ENCODE peak calls at places on chromosome 7, in nine cellular contexts. One of them, this sample, is unnamed.

GRCh38 chr7:24829787-24830186 is 72.5 kb upstream of the GSDME start:
- DNase-seq in epithelial cell of esophagus: peak; percentile 96
- DNase-seq in cardiac fibroblast: peak; percentile 24
- DNase-seq in foreskin fibroblast: peak; percentile 45
- DNase-seq in brain microvascular endothelial cell: peak; percentile 60
- DNase-seq in A549: no peak
- DNase-seq in astrocyte of the cerebellum: no peak
- DNase-seq in activated CD8-positive, alpha-beta T cell treated with anti-CD3 and anti-CD28 coated beads for 36 hours: peak; percentile 22
- DNase-seq in thoracic aorta: no peak
- DNase-seq in this sample: no peak

GRCh38 chr7:1717903-1718676 is 48.0 kb downstream of the ELFN1 start:
- DNase-seq in astrocyte of the cerebellum: no peak
- DNase-seq in thoracic aorta: no peak
- DNase-seq in A549: no peak
- DNase-seq in foreskin fibroblast: no peak
- DNase-seq in activated CD8-positive, alpha-beta T cell treated with anti-CD3 and anti-CD28 coated beads for 36 hours: no peak
- DNase-seq in brain microvascular endothelial cell: no peak
- DNase-seq in cardiac fibroblast: no peak
- DNase-seq in epithelial cell of esophagus: no peak
- DNase-seq in this sample: no peak

GRCh38 chr7:70793060-70793459 is 338.9 kb upstream of the GALNT17 start:
- DNase-seq in foreskin fibroblast: no peak
- DNase-seq in astrocyte of the cerebellum: no peak
- DNase-seq in brain microvascular endothelial cell: no peak
- DNase-seq in activated CD8-positive, alpha-beta T cell treated with anti-CD3 and anti-CD28 coated beads for 36 hours: no peak
- DNase-seq in cardiac fibroblast: no peak
- DNase-seq in epithelial cell of esophagus: no peak
- DNase-seq in thoracic aorta: no peak
- DNase-seq in A549: no peak
- DNase-seq in this sample: no peak

GRCh38 chr7:106840342-106840741 is 24.7 kb upstream of the PIK3CG start:
- DNase-seq in foreskin fibroblast: peak; percentile 80
- DNase-seq in epithelial cell of esophagus: no peak
- DNase-seq in astrocyte of the cerebellum: peak; percentile 70
- DNase-seq in activated CD8-positive, alpha-beta T cell treated with anti-CD3 and anti-CD28 coated beads for 36 hours: no peak
- DNase-seq in brain microvascular endothelial cell: peak; percentile 80
- DNase-seq in A549: no peak
- DNase-seq in cardiac fibroblast: peak; percentile 83
- DNase-seq in thoracic aorta: no peak
- DNase-seq in this sample: peak; percentile 62

GRCh38 chr7:45217358-45217757 is 59.8 kb downstream of the RAMP3 start:
- DNase-seq in brain microvascular endothelial cell: no peak
- DNase-seq in A549: peak; percentile 57
- DNase-seq in cardiac fibroblast: peak; percentile 15
- DNase-seq in foreskin fibroblast: peak; percentile 22
- DNase-seq in activated CD8-positive, alpha-beta T cell treated with anti-CD3 and anti-CD28 coated beads for 36 hours: no peak
- DNase-seq in thoracic aorta: no peak
- DNase-seq in astrocyte of the cerebellum: no peak
- DNase-seq in epithelial cell of esophagus: peak; percentile 20
- DNase-seq in this sample: no peak

GRCh38 chr7:26091933-26092332 is 60.1 kb upstream of the NFE2L3 start:
- DNase-seq in foreskin fibroblast: no peak
- DNase-seq in thoracic aorta: no peak
- DNase-seq in cardiac fibroblast: peak; percentile 5
- DNase-seq in activated CD8-positive, alpha-beta T cell treated with anti-CD3 and anti-CD28 coated beads for 36 hours: peak; percentile 24
- DNase-seq in A549: peak; percentile 39
- DNase-seq in brain microvascular endothelial cell: no peak
- DNase-seq in astrocyte of the cerebellum: no peak
- DNase-seq in epithelial cell of esophagus: peak; percentile 62
- DNase-seq in this sample: no peak

GRCh38 chr7:389911-390601 is 100.1 kb downstream of the FOXL3 start:
- DNase-seq in brain microvascular endothelial cell: no peak
- DNase-seq in A549: no peak
- DNase-seq in foreskin fibroblast: no peak
- DNase-seq in astrocyte of the cerebellum: no peak
- DNase-seq in epithelial cell of esophagus: no peak
- DNase-seq in activated CD8-positive, alpha-beta T cell treated with anti-CD3 and anti-CD28 coated beads for 36 hours: no peak
- DNase-seq in thoracic aorta: no peak
- DNase-seq in cardiac fibroblast: no peak
- DNase-seq in this sample: no peak

GRCh38 chr7:44374007-44374763 is 48.8 kb upstream of the CAMK2B start:
- DNase-seq in foreskin fibroblast: no peak
- DNase-seq in activated CD8-positive, alpha-beta T cell treated with anti-CD3 and anti-CD28 coated beads for 36 hours: no peak
- DNase-seq in A549: no peak
- DNase-seq in astrocyte of the cerebellum: no peak
- DNase-seq in epithelial cell of esophagus: no peak
- DNase-seq in cardiac fibroblast: no peak
- DNase-seq in thoracic aorta: no peak
- DNase-seq in brain microvascular endothelial cell: no peak
- DNase-seq in this sample: no peak

GRCh38 chr7:146510088-146510680 is 393.6 kb downstream of the CNTNAP2 start:
- DNase-seq in thoracic aorta: no peak
- DNase-seq in astrocyte of the cerebellum: no peak
- DNase-seq in epithelial cell of esophagus: no peak
- DNase-seq in brain microvascular endothelial cell: no peak
- DNase-seq in cardiac fibroblast: no peak
- DNase-seq in A549: no peak
- DNase-seq in activated CD8-positive, alpha-beta T cell treated with anti-CD3 and anti-CD28 coated beads for 36 hours: no peak
- DNase-seq in foreskin fibroblast: no peak
- DNase-seq in this sample: no peak

GRCh38 chr7:39733881-39734571 is 110.7 kb downstream of the RALA start:
- DNase-seq in foreskin fibroblast: peak; percentile 87
- DNase-seq in astrocyte of the cerebellum: peak; percentile 83
- DNase-seq in brain microvascular endothelial cell: peak; percentile 80
- DNase-seq in thoracic aorta: no peak
- DNase-seq in A549: no peak
- DNase-seq in activated CD8-positive, alpha-beta T cell treated with anti-CD3 and anti-CD28 coated beads for 36 hours: peak; percentile 44
- DNase-seq in cardiac fibroblast: peak; percentile 92
- DNase-seq in epithelial cell of esophagus: peak; percentile 90
- DNase-seq in this sample: peak; percentile 79

GRCh38 chr7:116075351-116076145 is 45.0 kb upstream of the TFEC start:
- DNase-seq in A549: no peak
- DNase-seq in foreskin fibroblast: no peak
- DNase-seq in epithelial cell of esophagus: peak; percentile 38
- DNase-seq in cardiac fibroblast: no peak
- DNase-seq in activated CD8-positive, alpha-beta T cell treated with anti-CD3 and anti-CD28 coated beads for 36 hours: no peak
- DNase-seq in thoracic aorta: no peak
- DNase-seq in brain microvascular endothelial cell: peak; percentile 5
- DNase-seq in astrocyte of the cerebellum: peak; percentile 4
- DNase-seq in this sample: no peak

GRCh38 chr7:116541951-116542350 is 17.1 kb downstream of the CAV1 start:
- DNase-seq in activated CD8-positive, alpha-beta T cell treated with anti-CD3 and anti-CD28 coated beads for 36 hours: no peak
- DNase-seq in foreskin fibroblast: no peak
- DNase-seq in brain microvascular endothelial cell: no peak
- DNase-seq in thoracic aorta: no peak
- DNase-seq in cardiac fibroblast: no peak
- DNase-seq in astrocyte of the cerebellum: no peak
- DNase-seq in A549: no peak
- DNase-seq in epithelial cell of esophagus: no peak
- DNase-seq in this sample: no peak

GRCh38 chr7:50782376-50783208 is at the start of gene GRB10:
- DNase-seq in epithelial cell of esophagus: no peak
- DNase-seq in brain microvascular endothelial cell: no peak
- DNase-seq in thoracic aorta: no peak
- DNase-seq in cardiac fibroblast: peak; percentile 26
- DNase-seq in foreskin fibroblast: peak; percentile 65
- DNase-seq in astrocyte of the cerebellum: no peak
- DNase-seq in activated CD8-positive, alpha-beta T cell treated with anti-CD3 and anti-CD28 coated beads for 36 hours: no peak
- DNase-seq in A549: no peak
- DNase-seq in this sample: no peak

GRCh38 chr7:112864380-112864779 is 74.2 kb upstream of the TMEM168 start:
- DNase-seq in thoracic aorta: no peak
- DNase-seq in foreskin fibroblast: no peak
- DNase-seq in cardiac fibroblast: no peak
- DNase-seq in A549: no peak
- DNase-seq in astrocyte of the cerebellum: no peak
- DNase-seq in brain microvascular endothelial cell: no peak
- DNase-seq in activated CD8-positive, alpha-beta T cell treated with anti-CD3 and anti-CD28 coated beads for 36 hours: no peak
- DNase-seq in epithelial cell of esophagus: no peak
- DNase-seq in this sample: no peak

GRCh38 chr7:151028131-151028947 is at the start of gene ABCB8:
- DNase-seq in thoracic aorta: peak; percentile 98
- DNase-seq in foreskin fibroblast: peak; percentile 99
- DNase-seq in brain microvascular endothelial cell: peak; percentile 99
- DNase-seq in activated CD8-positive, alpha-beta T cell treated with anti-CD3 and anti-CD28 coated beads for 36 hours: peak; percentile 99
- DNase-seq in cardiac fibroblast: peak; percentile 100
- DNase-seq in A549: peak; percentile 100
- DNase-seq in epithelial cell of esophagus: peak; percentile 99
- DNase-seq in astrocyte of the cerebellum: peak; percentile 98
- DNase-seq in this sample: peak; percentile 98
- TF ChIP-seq CTCF in thoracic aorta: peak; percentile 53
- TF ChIP-seq CTCF in foreskin fibroblast: peak; percentile 35
- TF ChIP-seq CTCF in brain microvascular endothelial cell: peak; percentile 58
- TF ChIP-seq CTCF in activated CD8-positive, alpha-beta T cell treated with anti-CD3 and anti-CD28 coated beads for 36 hours: peak; percentile 55
- TF ChIP-seq CTCF in cardiac fibroblast: peak; percentile 28
- TF ChIP-seq CTCF in A549: peak; percentile 53
- TF ChIP-seq CTCF in epithelial cell of esophagus: peak; percentile 37
- TF ChIP-seq CTCF in astrocyte of the cerebellum: peak; percentile 52
- TF ChIP-seq CTCF in this sample: peak; percentile 44

DNA sequence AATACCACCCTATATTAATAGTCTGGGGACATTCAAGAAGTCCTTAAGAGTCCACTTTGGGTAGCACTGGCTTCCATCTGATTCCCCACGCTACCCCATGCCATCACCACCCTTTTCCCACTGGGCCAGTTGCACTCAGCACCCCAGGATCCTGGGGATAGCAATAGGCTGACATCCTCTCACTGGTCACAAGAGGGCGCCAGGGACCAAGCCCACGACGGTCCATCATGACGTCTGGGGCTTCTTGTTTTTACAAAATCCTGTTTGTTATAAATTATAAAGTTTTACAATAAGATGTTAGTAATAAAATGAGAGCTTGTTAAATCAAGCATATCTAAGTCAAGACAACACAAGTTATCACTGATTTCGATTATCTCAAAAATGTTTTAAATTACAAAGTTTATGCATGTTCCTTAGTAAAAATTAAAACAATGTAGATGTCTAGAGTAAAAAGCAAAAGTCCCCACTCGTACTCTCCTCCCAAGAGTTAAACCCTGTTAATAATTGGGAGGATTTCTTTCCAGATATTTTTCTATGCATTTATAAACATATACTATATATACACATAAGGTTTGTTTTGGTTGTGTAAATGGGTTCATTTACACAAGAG is 15.4 kb downstream of the GPNMB start:
- DNase-seq in epithelial cell of esophagus: peak; percentile 71
- DNase-seq in astrocyte of the cerebellum: peak; percentile 28
- DNase-seq in activated CD8-positive, alpha-beta T cell treated with anti-CD3 and anti-CD28 coated beads for 36 hours: peak; percentile 73
- DNase-seq in thoracic aorta: no peak
- DNase-seq in A549: peak; percentile 90
- DNase-seq in foreskin fibroblast: peak; percentile 85
- DNase-seq in cardiac fibroblast: peak; percentile 75
- DNase-seq in brain microvascular endothelial cell: peak; percentile 54
- DNase-seq in this sample: peak; percentile 28
- TF ChIP-seq CTCF in epithelial cell of esophagus: peak; percentile 96
- TF ChIP-seq CTCF in astrocyte of the cerebellum: peak; percentile 98
- TF ChIP-seq CTCF in activated CD8-positive, alpha-beta T cell treated with anti-CD3 and anti-CD28 coated beads for 36 hours: peak; percentile 84
- TF ChIP-seq CTCF in thoracic aorta: peak; percentile 72
- TF ChIP-seq CTCF in A549: peak; percentile 90
- TF ChIP-seq CTCF in foreskin fibroblast: peak; percentile 94
- TF ChIP-seq CTCF in cardiac fibroblast: peak; percentile 94
- TF ChIP-seq CTCF in brain microvascular endothelial cell: peak; percentile 98
- TF ChIP-seq CTCF in this sample: peak; percentile 95

GRCh38 chr7:91787923-91788322 is 92.6 kb downstream of the MTERF1 start:
- DNase-seq in thoracic aorta: no peak
- DNase-seq in cardiac fibroblast: no peak
- DNase-seq in epithelial cell of esophagus: no peak
- DNase-seq in astrocyte of the cerebellum: no peak
- DNase-seq in foreskin fibroblast: no peak
- DNase-seq in A549: no peak
- DNase-seq in brain microvascular endothelial cell: no peak
- DNase-seq in activated CD8-positive, alpha-beta T cell treated with anti-CD3 and anti-CD28 coated beads for 36 hours: no peak
- DNase-seq in this sample: no peak

GRCh38 chr7:91789558-91789957 is 90.9 kb downstream of the MTERF1 start:
- DNase-seq in activated CD8-positive, alpha-beta T cell treated with anti-CD3 and anti-CD28 coated beads for 36 hours: no peak
- DNase-seq in cardiac fibroblast: no peak
- DNase-seq in foreskin fibroblast: no peak
- DNase-seq in astrocyte of the cerebellum: no peak
- DNase-seq in thoracic aorta: no peak
- DNase-seq in epithelial cell of esophagus: no peak
- DNase-seq in brain microvascular endothelial cell: no peak
- DNase-seq in A549: no peak
- DNase-seq in this sample: no peak

GRCh38 chr7:91789086-91789485 is 91.4 kb downstream of the MTERF1 start:
- DNase-seq in thoracic aorta: no peak
- DNase-seq in foreskin fibroblast: peak; percentile 45
- DNase-seq in activated CD8-positive, alpha-beta T cell treated with anti-CD3 and anti-CD28 coated beads for 36 hours: no peak
- DNase-seq in astrocyte of the cerebellum: no peak
- DNase-seq in A549: no peak
- DNase-seq in brain microvascular endothelial cell: no peak
- DNase-seq in epithelial cell of esophagus: no peak
- DNase-seq in cardiac fibroblast: no peak
- DNase-seq in this sample: no peak

GRCh38 chr7:91780526-91780925 is 100.0 kb downstream of the MTERF1 start:
- DNase-seq in foreskin fibroblast: no peak
- DNase-seq in brain microvascular endothelial cell: no peak
- DNase-seq in thoracic aorta: no peak
- DNase-seq in astrocyte of the cerebellum: no peak
- DNase-seq in A549: no peak
- DNase-seq in epithelial cell of esophagus: no peak
- DNase-seq in activated CD8-positive, alpha-beta T cell treated with anti-CD3 and anti-CD28 coated beads for 36 hours: no peak
- DNase-seq in cardiac fibroblast: no peak
- DNase-seq in this sample: no peak

GRCh38 chr7:91784469-91784868 is 96.0 kb downstream of the MTERF1 start:
- DNase-seq in epithelial cell of esophagus: peak; percentile 80
- DNase-seq in brain microvascular endothelial cell: peak; percentile 26
- DNase-seq in astrocyte of the cerebellum: peak; percentile 49
- DNase-seq in activated CD8-positive, alpha-beta T cell treated with anti-CD3 and anti-CD28 coated beads for 36 hours: no peak
- DNase-seq in A549: peak; percentile 26
- DNase-seq in cardiac fibroblast: peak; percentile 79
- DNase-seq in foreskin fibroblast: peak; percentile 72
- DNase-seq in thoracic aorta: no peak
- DNase-seq in this sample: peak; percentile 32
- TF ChIP-seq CTCF in epithelial cell of esophagus: peak; percentile 45
- TF ChIP-seq CTCF in brain microvascular endothelial cell: peak; percentile 34
- TF ChIP-seq CTCF in astrocyte of the cerebellum: peak; percentile 21
- TF ChIP-seq CTCF in activated CD8-positive, alpha-beta T cell treated with anti-CD3 and anti-CD28 coated beads for 36 hours: peak; percentile 14
- TF ChIP-seq CTCF in A549: peak; percentile 60
- TF ChIP-seq CTCF in cardiac fibroblast: peak; percentile 30
- TF ChIP-seq CTCF in foreskin fibroblast: no peak
- TF ChIP-seq CTCF in thoracic aorta: no peak
- TF ChIP-seq CTCF in this sample: peak; percentile 27

DNA sequence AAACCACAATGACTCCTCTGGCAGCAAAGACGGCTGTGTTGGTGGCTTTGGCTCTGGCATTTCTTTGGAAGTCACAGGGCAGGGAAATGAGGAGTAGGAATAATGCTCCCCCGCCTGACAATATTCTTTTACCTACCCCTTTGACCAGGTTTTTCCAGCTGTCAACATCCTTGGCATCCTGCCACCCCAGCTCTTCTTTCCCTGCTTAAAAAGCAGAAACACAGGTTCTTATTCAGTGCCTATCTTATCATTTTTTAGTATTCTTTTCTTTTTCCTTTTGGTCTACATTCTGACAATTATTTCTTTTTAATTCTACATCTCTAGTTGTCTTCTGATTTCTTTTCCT is 97.7 kb downstream of the CREB5 start:
- DNase-seq in brain microvascular endothelial cell: no peak
- DNase-seq in astrocyte of the cerebellum: no peak
- DNase-seq in cardiac fibroblast: no peak
- DNase-seq in A549: no peak
- DNase-seq in thoracic aorta: no peak
- DNase-seq in epithelial cell of esophagus: no peak
- DNase-seq in activated CD8-positive, alpha-beta T cell treated with anti-CD3 and anti-CD28 coated beads for 36 hours: no peak
- DNase-seq in foreskin fibroblast: no peak
- DNase-seq in this sample: no peak
- TF ChIP-seq CTCF in brain microvascular endothelial cell: no peak
- TF ChIP-seq CTCF in astrocyte of the cerebellum: no peak
- TF ChIP-seq CTCF in cardiac fibroblast: no peak
- TF ChIP-seq CTCF in A549: no peak
- TF ChIP-seq CTCF in thoracic aorta: no peak
- TF ChIP-seq CTCF in epithelial cell of esophagus: no peak
- TF ChIP-seq CTCF in activated CD8-positive, alpha-beta T cell treated with anti-CD3 and anti-CD28 coated beads for 36 hours: no peak
- TF ChIP-seq CTCF in foreskin fibroblast: no peak
- TF ChIP-seq CTCF in this sample: no peak